ENCODE peak calls at places on chromosomes 13 and 19, in six cellular contexts. One of them, this sample, is unnamed.

GRCh38 chr13:27975579-27976361 is 6.7 kb upstream of the CDX2 start:
- DNase-seq in C1 segment of cervical spinal cord: no peak
- DNase-seq in HS-5: no peak
- DNase-seq in EH: no peak
- DNase-seq in T-cell: no peak
- DNase-seq in G401: no peak
- DNase-seq in this sample: no peak

GRCh38 chr13:45269204-45269603 is 68.4 kb upstream of the KCTD4 start:
- DNase-seq in C1 segment of cervical spinal cord: no peak
- DNase-seq in HS-5: no peak
- DNase-seq in EH: peak
- DNase-seq in T-cell: no peak
- DNase-seq in G401: no peak
- DNase-seq in this sample: no peak

GRCh38 chr19:40165362-40165937 is 25.8 kb upstream of the MAP3K10 start:
- DNase-seq in C1 segment of cervical spinal cord: peak
- DNase-seq in HS-5: no peak
- DNase-seq in EH: peak
- DNase-seq in T-cell: peak
- DNase-seq in G401: peak
- DNase-seq in this sample: peak

GRCh38 chr13:80022146-80022545 is 318.8 kb downstream of the SPRY2 start:
- DNase-seq in C1 segment of cervical spinal cord: no peak
- DNase-seq in HS-5: no peak
- DNase-seq in EH: no peak
- DNase-seq in T-cell: no peak
- DNase-seq in G401: no peak
- DNase-seq in this sample: no peak

GRCh38 chr13:33751151-33751550 is 66.8 kb upstream of the RFC3 start:
- DNase-seq in C1 segment of cervical spinal cord: no peak
- DNase-seq in HS-5: no peak
- DNase-seq in EH: peak
- DNase-seq in T-cell: no peak
- DNase-seq in G401: no peak
- DNase-seq in this sample: no peak

GRCh38 chr13:27405521-27406134 is 18.8 kb upstream of the GTF3A start:
- DNase-seq in C1 segment of cervical spinal cord: no peak
- DNase-seq in HS-5: no peak
- DNase-seq in EH: no peak
- DNase-seq in T-cell: no peak
- DNase-seq in G401: no peak
- DNase-seq in this sample: no peak

GRCh38 chr19:55901369-55902079 is 30.6 kb downstream of the NLRP13 start:
- DNase-seq in C1 segment of cervical spinal cord: no peak
- DNase-seq in HS-5: no peak
- DNase-seq in EH: no peak
- DNase-seq in T-cell: no peak
- DNase-seq in G401: no peak
- DNase-seq in this sample: no peak

GRCh38 chr19:21483589-21484170 is 21.7 kb upstream of the ZNF429 start:
- DNase-seq in C1 segment of cervical spinal cord: peak
- DNase-seq in HS-5: no peak
- DNase-seq in EH: peak
- DNase-seq in T-cell: peak
- DNase-seq in G401: no peak
- DNase-seq in this sample: peak

GRCh38 chr19:48491793-48492123 is 19.9 kb downstream of the LMTK3 start:
- DNase-seq in C1 segment of cervical spinal cord: no peak
- DNase-seq in HS-5: no peak
- DNase-seq in EH: no peak
- DNase-seq in T-cell: no peak
- DNase-seq in G401: no peak
- DNase-seq in this sample: no peak

GRCh38 chr13:40910324-40911050 is 108.6 kb downstream of the ELF1 start:
- DNase-seq in C1 segment of cervical spinal cord: no peak
- DNase-seq in HS-5: no peak
- DNase-seq in EH: peak
- DNase-seq in T-cell: no peak
- DNase-seq in G401: no peak
- DNase-seq in this sample: no peak

GRCh38 chr13:46207828-46208227 is 3.9 kb upstream of the LRRC63 start:
- DNase-seq in C1 segment of cervical spinal cord: no peak
- DNase-seq in HS-5: no peak
- DNase-seq in EH: no peak
- DNase-seq in T-cell: no peak
- DNase-seq in G401: no peak
- DNase-seq in this sample: no peak

GRCh38 chr19:42467437-42467760 is 24.7 kb upstream of the CXCL17 start:
- DNase-seq in C1 segment of cervical spinal cord: no peak
- DNase-seq in HS-5: no peak
- DNase-seq in EH: peak
- DNase-seq in T-cell: no peak
- DNase-seq in G401: no peak
- DNase-seq in this sample: no peak

GRCh38 chr19:13060233-13060963 is 42.3 kb downstream of the LYL1 start:
- DNase-seq in C1 segment of cervical spinal cord: no peak
- DNase-seq in HS-5: no peak
- DNase-seq in EH: peak
- DNase-seq in T-cell: no peak
- DNase-seq in G401: peak
- DNase-seq in this sample: no peak

GRCh38 chr13:48265217-48265815 is 32.3 kb downstream of the ITM2B start:
- DNase-seq in C1 segment of cervical spinal cord: no peak
- DNase-seq in HS-5: no peak
- DNase-seq in EH: no peak
- DNase-seq in T-cell: peak
- DNase-seq in G401: no peak
- DNase-seq in this sample: no peak

GRCh38 chr19:35509861-35510625 is 3.4 kb downstream of the DMKN start:
- DNase-seq in C1 segment of cervical spinal cord: peak
- DNase-seq in HS-5: no peak
- DNase-seq in EH: peak
- DNase-seq in T-cell: peak
- DNase-seq in G401: peak
- DNase-seq in this sample: peak

GRCh38 chr13:23671902-23672301 is 101.7 kb downstream of the TNFRSF19 start:
- DNase-seq in C1 segment of cervical spinal cord: no peak
- DNase-seq in HS-5: no peak
- DNase-seq in EH: peak
- DNase-seq in T-cell: no peak
- DNase-seq in G401: no peak
- DNase-seq in this sample: no peak

GRCh38 chr19:53463263-53463662 is 4.3 kb upstream of the ZNF813 start:
- DNase-seq in C1 segment of cervical spinal cord: peak
- DNase-seq in HS-5: no peak
- DNase-seq in EH: peak
- DNase-seq in T-cell: no peak
- DNase-seq in G401: peak
- DNase-seq in this sample: no peak

GRCh38 chr19:2097330-2098327 is 914 bp downstream of the IZUMO4 start:
- DNase-seq in C1 segment of cervical spinal cord: no peak
- DNase-seq in HS-5: no peak
- DNase-seq in EH: no peak
- DNase-seq in T-cell: peak
- DNase-seq in G401: no peak
- DNase-seq in this sample: no peak

GRCh38 chr13:101919541-101920306 is 467.2 kb downstream of the ITGBL1 start:
- DNase-seq in C1 segment of cervical spinal cord: no peak
- DNase-seq in HS-5: no peak
- DNase-seq in EH: peak
- DNase-seq in T-cell: no peak
- DNase-seq in G401: peak
- DNase-seq in this sample: no peak

GRCh38 chr13:23450340-23451046 is 17.0 kb upstream of the SACS start:
- DNase-seq in C1 segment of cervical spinal cord: no peak
- DNase-seq in HS-5: no peak
- DNase-seq in EH: no peak
- DNase-seq in T-cell: no peak
- DNase-seq in G401: no peak
- DNase-seq in this sample: no peak

GRCh38 chr13:107743523-107743922 is 471.8 kb downstream of the LIG4 start:
- DNase-seq in C1 segment of cervical spinal cord: no peak
- DNase-seq in HS-5: no peak
- DNase-seq in EH: no peak
- DNase-seq in T-cell: no peak
- DNase-seq in G401: no peak
- DNase-seq in this sample: no peak

GRCh38 chr19:58357798-58358145 is 4.5 kb upstream of the A1BG start:
- DNase-seq in C1 segment of cervical spinal cord: no peak
- DNase-seq in HS-5: no peak
- DNase-seq in EH: no peak
- DNase-seq in T-cell: no peak
- DNase-seq in G401: no peak
- DNase-seq in this sample: no peak

GRCh38 chr13:20465218-20465879 is 60.3 kb downstream of the CRYL1 start:
- DNase-seq in C1 segment of cervical spinal cord: no peak
- DNase-seq in HS-5: no peak
- DNase-seq in EH: no peak
- DNase-seq in T-cell: no peak
- DNase-seq in G401: peak
- DNase-seq in this sample: no peak

GRCh38 chr13:20823071-20823470 is 49.3 kb upstream of the EEF1AKMT1 start:
- DNase-seq in C1 segment of cervical spinal cord: no peak
- DNase-seq in HS-5: no peak
- DNase-seq in EH: no peak
- DNase-seq in T-cell: no peak
- DNase-seq in G401: no peak
- DNase-seq in this sample: no peak

GRCh38 chr19:6693681-6694080 is 23.7 kb upstream of the TNFSF14 start:
- DNase-seq in C1 segment of cervical spinal cord: no peak
- DNase-seq in HS-5: no peak
- DNase-seq in EH: no peak
- DNase-seq in T-cell: no peak
- DNase-seq in G401: no peak
- DNase-seq in this sample: no peak

This sample was measured in stimulated activated CD8-positive, alpha-beta memory T cell treated with anti-CD3 and anti-CD28 coated beads, Interleukin-15, amount 100 ng/mL, for 1 hour.